ENCODE peak calls at places on chromosome 13, in four cellular contexts. J, S, L and I are unnamed samples.

GRCh38 chr13:22927008-22927393 is 253.8 kb upstream of the SGCG start:
- DNase-seq in S (no peak), J (no peak), L (no peak), I (no peak)

GRCh38 chr13:43006893-43007631 is 15.0 kb upstream of the EPSTI1 start:
- DNase-seq in J (no peak), S (no peak), L (no peak), I (no peak)

GRCh38 chr13:110524484-110525254 is 36.9 kb downstream of the RAB20 start:
- DNase-seq in S (no peak), J (no peak), L (no peak), I (no peak)

GRCh38 chr13:102310691-102311432 is 91.0 kb downstream of the FGF14 start:
- DNase-seq in S (no peak), J (no peak), L (no peak), I (no peak)

GRCh38 chr13:61414136-61414535 is 1.5 kb downstream of the PCDH20 start:
- DNase-seq in J (no peak), L (no peak), S (no peak), I (no peak)

GRCh38 chr13:85586422-85586831 is 212.8 kb downstream of the SLITRK6 start:
- DNase-seq in J (peak; percentile 59), L (no peak), S (no peak), I (no peak)

GRCh38 chr13:25973085-25973484 is 78.7 kb downstream of the SHISA2 start:
- DNase-seq in S (no peak), L (no peak), J (no peak), I (no peak)

GRCh38 chr13:71030789-71031188 is 836.2 kb downstream of the DACH1 start:
- DNase-seq in J (no peak), S (no peak), L (no peak), I (no peak)

GRCh38 chr13:75876371-75877050 is 240.4 kb downstream of the LMO7 start:
- DNase-seq in S (no peak), L (peak; percentile 33), J (peak; percentile 33), I (no peak)

GRCh38 chr13:92745233-92745632 is 481.4 kb upstream of the GPC6 start:
- DNase-seq in L (no peak), S (no peak), J (no peak), I (no peak)

GRCh38 chr13:30128095-30128494 is 179.3 kb downstream of the KATNAL1 start:
- DNase-seq in S (no peak), L (no peak), J (no peak), I (no peak)

GRCh38 chr13:110700186-110700585 is 5.7 kb downstream of the CARS2 start:
- DNase-seq in L (no peak), J (no peak), S (no peak), I (no peak)

GRCh38 chr13:37427843-37428494 is 170.6 kb downstream of the POSTN start:
- DNase-seq in L (no peak), S (no peak), J (no peak), I (no peak)

GRCh38 chr13:25659091-25659502 is 287.3 kb downstream of the ATP8A2 start:
- DNase-seq in S (no peak), L (no peak), J (no peak), I (no peak)

GRCh38 chr13:108957369-108958012 is 328.1 kb downstream of the MYO16 start:
- DNase-seq in J (peak; percentile 91), S (no peak), L (no peak), I (no peak)
- TF ChIP-seq CTCF in J (no peak), S (no peak), L (no peak), I (no peak)

GRCh38 chr13:27977476-27978300 is 8.6 kb upstream of the CDX2 start:
- DNase-seq in L (no peak), S (no peak), J (no peak), I (no peak)
- TF ChIP-seq CTCF in L (peak; percentile 26), S (no peak), J (no peak), I (no peak)

GRCh38 chr13:94660695-94661324 is 51.5 kb downstream of the SOX21 start:
- DNase-seq in J (no peak), S (no peak), L (no peak), I (no peak)
- TF ChIP-seq CTCF in J (peak; percentile 18), S (no peak), L (peak; percentile 54), I (peak; percentile 25)

GRCh38 chr13:60265566-60265965 is 101.8 kb upstream of the DIAPH3 start:
- DNase-seq in L (no peak), J (no peak), S (no peak), I (no peak)

GRCh38 chr13:60261432-60262351 is 98.0 kb upstream of the DIAPH3 start:
- DNase-seq in L (peak; percentile 21), S (no peak), J (no peak), I (no peak)

GRCh38 chr13:60258349-60258748 is 94.6 kb upstream of the DIAPH3 start:
- DNase-seq in L (no peak), J (no peak), S (no peak), I (no peak)

GRCh38 chr13:60260440-60260839 is 96.7 kb upstream of the DIAPH3 start:
- DNase-seq in J (no peak), L (no peak), S (no peak), I (no peak)
- TF ChIP-seq CTCF in J (peak; percentile 15), L (peak; percentile 21), S (no peak), I (no peak)

GRCh38 chr13:114059428-114059827 is 73.0 kb downstream of the RASA3 start:
- DNase-seq in S (no peak), L (no peak), J (no peak), I (no peak)

GRCh38 chr13:114056205-114057013 is 76.0 kb downstream of the RASA3 start:
- DNase-seq in J (no peak), S (no peak), L (no peak), I (no peak)

GRCh38 chr13:114057131-114058050 is 75.0 kb downstream of the RASA3 start:
- DNase-seq in J (no peak), S (no peak), L (no peak), I (no peak)

GRCh38 chr13:114059946-114060860 is 72.2 kb downstream of the RASA3 start:
- DNase-seq in L (no peak), J (no peak), S (no peak), I (no peak)

GRCh38 chr13:114058051-114058867 is 74.2 kb downstream of the RASA3 start:
- DNase-seq in S (no peak), L (no peak), J (no peak), I (no peak)
- TF ChIP-seq CTCF in S (no peak), L (no peak), J (no peak), I (no peak)

GRCh38 chr13:55432814-55433213 is 1707.9 kb upstream of the PRR20A start:
- DNase-seq in L (no peak), S (no peak), J (no peak), I (no peak)
- TF ChIP-seq CTCF in L (no peak), S (no peak), J (no peak), I (no peak)

DNA sequence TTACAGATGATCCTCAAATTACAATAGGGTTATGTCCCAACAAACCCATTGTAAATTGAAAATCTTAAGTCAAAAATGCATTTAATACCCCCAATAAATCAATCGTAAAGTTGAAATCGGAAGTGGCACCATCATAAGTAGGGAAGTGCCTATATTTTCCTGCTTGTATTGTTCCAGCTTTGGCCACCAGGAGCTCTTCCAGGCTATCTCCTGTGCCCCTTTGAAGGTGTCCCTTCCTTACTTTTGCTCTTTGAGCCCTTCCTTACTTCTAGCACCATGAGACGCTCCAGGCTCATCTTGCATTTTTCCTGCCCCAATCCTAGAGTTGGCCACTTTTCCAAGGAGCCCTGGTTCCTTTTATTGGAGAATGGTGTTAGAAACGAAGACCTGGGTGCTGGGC is 163.0 kb upstream of the TSC22D1 start:
- DNase-seq in S (no peak), L (no peak), J (no peak), I (no peak)
- TF ChIP-seq CTCF in S (no peak), L (no peak), J (peak; percentile 23), I (no peak)